ENCODE peak calls at places on chromosomes 3 and 15, in six cellular contexts. One of them, this sample, is unnamed.

GRCh38 chr15:95690631-95691340 is 639.7 kb upstream of the NR2F2 start:
- DNase-seq in H1: no peak
- DNase-seq in neuronal stem cell: no peak
- DNase-seq in mesendoderm: peak
- DNase-seq in H9: no peak
- DNase-seq in IMR-90: no peak
- DNase-seq in this sample: peak

GRCh38 chr15:70856884-70857546 is 3.1 kb upstream of the LARP6 start:
- DNase-seq in IMR-90: peak
- DNase-seq in mesendoderm: peak
- DNase-seq in H9: no peak
- DNase-seq in neuronal stem cell: no peak
- DNase-seq in H1: no peak
- DNase-seq in this sample: no peak

GRCh38 chr15:79682285-79682684 is 214.5 kb downstream of the MTHFS start:
- DNase-seq in H9: no peak
- DNase-seq in mesendoderm: no peak
- DNase-seq in IMR-90: peak
- DNase-seq in H1: no peak
- DNase-seq in neuronal stem cell: no peak
- DNase-seq in this sample: no peak

GRCh38 chr3:186217820-186218164 is 108.9 kb upstream of the ETV5 start:
- DNase-seq in neuronal stem cell: no peak
- DNase-seq in mesendoderm: no peak
- DNase-seq in H9: no peak
- DNase-seq in IMR-90: no peak
- DNase-seq in H1: no peak
- DNase-seq in this sample: no peak

GRCh38 chr15:101293122-101293521 is 1.9 kb downstream of the SNRPA1 start:
- DNase-seq in IMR-90: no peak
- DNase-seq in H1: no peak
- DNase-seq in H9: no peak
- DNase-seq in neuronal stem cell: no peak
- DNase-seq in mesendoderm: no peak
- DNase-seq in this sample: no peak

GRCh38 chr3:61679103-61679502 is 117.7 kb downstream of the PTPRG start:
- DNase-seq in neuronal stem cell: no peak
- DNase-seq in IMR-90: no peak
- DNase-seq in H1: no peak
- DNase-seq in mesendoderm: no peak
- DNase-seq in H9: no peak
- DNase-seq in this sample: no peak

GRCh38 chr3:133941390-133941789 is 45.7 kb upstream of the RAB6B start:
- DNase-seq in H1: no peak
- DNase-seq in neuronal stem cell: no peak
- DNase-seq in IMR-90: peak
- DNase-seq in mesendoderm: no peak
- DNase-seq in H9: peak
- DNase-seq in this sample: no peak

GRCh38 chr3:17840126-17840525 is 97.7 kb upstream of the TBC1D5 start:
- DNase-seq in neuronal stem cell: no peak
- DNase-seq in IMR-90: no peak
- DNase-seq in H9: no peak
- DNase-seq in H1: no peak
- DNase-seq in mesendoderm: no peak
- DNase-seq in this sample: no peak

GRCh38 chr3:59654120-59654952 is 604.5 kb upstream of the CFAP20DC start:
- DNase-seq in IMR-90: peak
- DNase-seq in H1: no peak
- DNase-seq in mesendoderm: no peak
- DNase-seq in neuronal stem cell: no peak
- DNase-seq in H9: no peak
- DNase-seq in this sample: peak

GRCh38 chr3:136251511-136251910 is 1.4 kb downstream of the PCCB start:
- DNase-seq in neuronal stem cell: no peak
- DNase-seq in H1: no peak
- DNase-seq in mesendoderm: no peak
- DNase-seq in H9: no peak
- DNase-seq in IMR-90: no peak
- DNase-seq in this sample: peak

GRCh38 chr3:38560284-38560683 is 64.1 kb downstream of the EXOG start:
- DNase-seq in IMR-90: no peak
- DNase-seq in neuronal stem cell: no peak
- DNase-seq in H9: peak
- DNase-seq in H1: no peak
- DNase-seq in mesendoderm: no peak
- DNase-seq in this sample: no peak

GRCh38 chr15:98684441-98684840 is 36.1 kb downstream of the IGF1R start:
- DNase-seq in H1: no peak
- DNase-seq in neuronal stem cell: no peak
- DNase-seq in IMR-90: peak
- DNase-seq in H9: no peak
- DNase-seq in mesendoderm: no peak
- DNase-seq in this sample: peak

GRCh38 chr15:25739687-25740121 is 123.4 kb downstream of the ATP10A start:
- DNase-seq in mesendoderm: peak
- DNase-seq in H1: peak
- DNase-seq in H9: peak
- DNase-seq in IMR-90: peak
- DNase-seq in neuronal stem cell: no peak
- DNase-seq in this sample: no peak

GRCh38 chr3:7695067-7695466 is 806.6 kb upstream of the LMCD1 start:
- DNase-seq in H1: no peak
- DNase-seq in mesendoderm: peak
- DNase-seq in neuronal stem cell: no peak
- DNase-seq in IMR-90: no peak
- DNase-seq in H9: no peak
- DNase-seq in this sample: no peak

GRCh38 chr15:78914027-78914764 is 30.6 kb downstream of the CTSH start:
- DNase-seq in H1: no peak
- DNase-seq in H9: no peak
- DNase-seq in mesendoderm: peak
- DNase-seq in IMR-90: no peak
- DNase-seq in neuronal stem cell: no peak
- DNase-seq in this sample: no peak

GRCh38 chr3:11350374-11350773 is 78.2 kb downstream of the ATG7 start:
- DNase-seq in IMR-90: peak
- DNase-seq in neuronal stem cell: no peak
- DNase-seq in H1: no peak
- DNase-seq in mesendoderm: no peak
- DNase-seq in H9: no peak
- DNase-seq in this sample: no peak

GRCh38 chr15:31016446-31016915 is 25.1 kb upstream of the MTMR10 start:
- DNase-seq in neuronal stem cell: no peak
- DNase-seq in IMR-90: peak
- DNase-seq in mesendoderm: no peak
- DNase-seq in H1: no peak
- DNase-seq in H9: no peak
- DNase-seq in this sample: no peak

GRCh38 chr3:81214626-81215025 is 546.8 kb downstream of the GBE1 start:
- DNase-seq in IMR-90: peak
- DNase-seq in H9: no peak
- DNase-seq in neuronal stem cell: no peak
- DNase-seq in mesendoderm: no peak
- DNase-seq in H1: no peak
- DNase-seq in this sample: no peak

GRCh38 chr3:45942051-45942825 is 1.0 kb upstream of the CXCR6 start:
- DNase-seq in mesendoderm: no peak
- DNase-seq in neuronal stem cell: no peak
- DNase-seq in H1: no peak
- DNase-seq in IMR-90: no peak
- DNase-seq in H9: no peak
- DNase-seq in this sample: peak

GRCh38 chr3:126552688-126553283 is 5.9 kb downstream of the C3orf22 start:
- DNase-seq in neuronal stem cell: no peak
- DNase-seq in H9: peak
- DNase-seq in H1: no peak
- DNase-seq in IMR-90: no peak
- DNase-seq in mesendoderm: no peak
- DNase-seq in this sample: no peak

GRCh38 chr15:86743283-86743903 is 663.7 kb downstream of the AGBL1 start:
- DNase-seq in mesendoderm: peak
- DNase-seq in H9: peak
- DNase-seq in H1: peak
- DNase-seq in neuronal stem cell: peak
- DNase-seq in IMR-90: no peak
- DNase-seq in this sample: peak

DNA sequence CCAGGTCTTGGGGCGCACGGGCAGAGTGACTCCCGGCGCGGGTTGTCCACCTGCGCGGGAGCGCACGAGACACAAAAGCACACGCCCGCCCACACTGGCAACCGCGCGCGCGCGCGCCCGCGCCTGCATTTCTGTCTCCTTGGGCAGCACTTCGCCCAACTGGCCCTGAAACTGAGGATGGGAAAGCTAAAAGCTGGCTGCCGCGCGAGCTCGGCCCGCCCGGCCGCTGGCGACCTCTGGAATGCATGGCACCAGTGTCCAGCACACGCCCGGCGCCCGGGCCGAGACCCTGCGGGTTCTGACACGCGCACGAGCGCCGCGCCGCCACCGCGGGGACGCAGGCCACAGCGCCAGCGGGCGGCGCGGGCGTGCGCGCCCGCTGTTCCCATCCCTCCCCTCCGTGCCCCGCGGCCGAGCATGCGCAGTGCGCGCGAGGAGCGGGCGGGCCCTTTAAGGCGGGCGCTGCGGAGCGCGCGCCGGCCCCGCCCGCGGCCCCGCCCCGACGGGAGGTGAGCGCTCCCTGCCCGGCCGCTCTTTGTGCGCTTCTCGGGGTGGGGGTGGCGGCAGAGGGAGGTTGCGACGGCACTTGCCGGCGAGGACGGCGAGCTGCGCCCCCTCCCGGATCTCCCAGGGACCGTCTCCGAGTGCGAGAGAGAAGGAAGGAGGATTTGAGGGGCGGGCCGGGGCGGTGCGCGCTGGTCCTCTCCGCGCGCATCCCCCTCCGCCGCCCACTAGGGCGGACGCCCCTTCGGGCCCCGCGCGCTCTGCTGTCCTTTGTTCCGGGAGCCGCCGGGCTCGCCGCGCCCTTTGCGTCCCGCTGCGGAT is 1.1 kb upstream of the MEX3B start:
- DNase-seq in neuronal stem cell: peak
- DNase-seq in H1: peak
- DNase-seq in IMR-90: peak
- DNase-seq in mesendoderm: peak
- DNase-seq in H9: peak
- DNase-seq in this sample: peak
- H4K8ac ChIP-seq in neuronal stem cell: no peak
- H4K8ac ChIP-seq in H1: peak
- H4K8ac ChIP-seq in IMR-90: peak
- H4K8ac ChIP-seq in mesendoderm: peak
- H4K8ac ChIP-seq in H9: no peak
- H4K8ac ChIP-seq in this sample: peak

DNA sequence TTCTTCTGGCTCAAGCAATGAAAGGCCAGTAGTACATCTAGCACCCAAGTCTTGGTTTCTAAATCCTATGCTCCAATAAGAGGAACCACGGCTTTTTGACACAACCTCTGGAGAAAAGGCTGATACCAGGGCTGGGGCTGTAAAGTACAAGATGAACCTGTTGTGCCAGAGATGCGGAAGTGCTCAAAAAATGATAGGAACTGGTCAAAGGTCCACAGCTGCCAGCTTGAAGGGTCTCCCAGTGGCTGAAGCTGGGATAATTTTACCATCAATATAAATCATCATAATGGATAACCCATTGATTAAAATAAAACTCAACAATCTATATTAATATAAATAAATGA is 562 bp upstream of the NCEH1 start:
- DNase-seq in H9: no peak
- DNase-seq in neuronal stem cell: no peak
- DNase-seq in IMR-90: no peak
- DNase-seq in mesendoderm: no peak
- DNase-seq in H1: no peak
- DNase-seq in this sample: peak
- H4K8ac ChIP-seq in H9: no peak
- H4K8ac ChIP-seq in neuronal stem cell: no peak
- H4K8ac ChIP-seq in IMR-90: peak
- H4K8ac ChIP-seq in mesendoderm: no peak
- H4K8ac ChIP-seq in H1: no peak
- H4K8ac ChIP-seq in this sample: peak

GRCh38 chr3:52311567-52312119 is 4.5 kb upstream of the DNAH1 start:
- DNase-seq in H1: no peak
- DNase-seq in mesendoderm: no peak
- DNase-seq in IMR-90: no peak
- DNase-seq in neuronal stem cell: peak
- DNase-seq in H9: no peak
- DNase-seq in this sample: no peak

GRCh38 chr3:52314495-52314894 is 1.6 kb upstream of the DNAH1 start:
- DNase-seq in H1: no peak
- DNase-seq in neuronal stem cell: no peak
- DNase-seq in H9: no peak
- DNase-seq in IMR-90: no peak
- DNase-seq in mesendoderm: no peak
- DNase-seq in this sample: no peak

GRCh38 chr3:52315006-52315405 is 1.1 kb upstream of the DNAH1 start:
- DNase-seq in H1: no peak
- DNase-seq in neuronal stem cell: no peak
- DNase-seq in mesendoderm: no peak
- DNase-seq in H9: no peak
- DNase-seq in IMR-90: no peak
- DNase-seq in this sample: no peak

GRCh38 chr3:52313188-52313773 is 2.8 kb upstream of the DNAH1 start:
- DNase-seq in H9: no peak
- DNase-seq in H1: no peak
- DNase-seq in mesendoderm: no peak
- DNase-seq in neuronal stem cell: no peak
- DNase-seq in IMR-90: no peak
- DNase-seq in this sample: no peak

DNA sequence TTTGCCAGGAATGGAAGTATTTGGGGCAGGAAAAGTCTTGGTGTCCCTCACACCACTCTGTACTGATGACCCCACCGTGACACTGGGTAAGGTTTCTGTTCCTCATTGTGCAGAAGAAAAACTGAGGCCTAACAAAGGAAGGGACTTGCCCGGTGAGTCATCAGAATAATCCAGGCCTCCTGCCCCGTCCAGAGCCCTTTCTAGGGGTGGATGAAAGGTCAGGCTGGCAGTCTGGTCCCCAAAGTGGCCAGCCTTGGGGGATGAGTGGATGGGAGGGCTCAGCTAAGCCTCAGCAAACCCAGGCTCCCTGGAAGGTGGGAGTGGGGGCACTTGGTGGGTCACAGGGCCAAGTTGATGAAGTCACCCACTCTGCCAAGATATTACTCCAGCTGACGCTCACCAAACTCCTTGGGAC is 2.3 kb upstream of the DNAH1 start:
- DNase-seq in neuronal stem cell: no peak
- DNase-seq in H9: no peak
- DNase-seq in mesendoderm: no peak
- DNase-seq in H1: no peak
- DNase-seq in IMR-90: peak
- DNase-seq in this sample: peak
- H4K8ac ChIP-seq in neuronal stem cell: no peak
- H4K8ac ChIP-seq in H9: no peak
- H4K8ac ChIP-seq in mesendoderm: no peak
- H4K8ac ChIP-seq in H1: no peak
- H4K8ac ChIP-seq in IMR-90: peak
- H4K8ac ChIP-seq in this sample: no peak

GRCh38 chr15:46265664-46266063 is 630.8 kb downstream of the SQOR start:
- DNase-seq in H1: no peak
- DNase-seq in neuronal stem cell: no peak
- DNase-seq in H9: no peak
- DNase-seq in mesendoderm: peak
- DNase-seq in IMR-90: no peak
- DNase-seq in this sample: peak

GRCh38 chr15:46266691-46267090 is 631.9 kb downstream of the SQOR start:
- DNase-seq in neuronal stem cell: no peak
- DNase-seq in H9: no peak
- DNase-seq in H1: no peak
- DNase-seq in IMR-90: no peak
- DNase-seq in mesendoderm: no peak
- DNase-seq in this sample: no peak

GRCh38 chr15:46260937-46261336 is 626.1 kb downstream of the SQOR start:
- DNase-seq in neuronal stem cell: no peak
- DNase-seq in IMR-90: no peak
- DNase-seq in mesendoderm: peak
- DNase-seq in H9: peak
- DNase-seq in H1: peak
- DNase-seq in this sample: no peak
- H4K8ac ChIP-seq in neuronal stem cell: no peak
- H4K8ac ChIP-seq in IMR-90: no peak
- H4K8ac ChIP-seq in mesendoderm: no peak
- H4K8ac ChIP-seq in H9: no peak
- H4K8ac ChIP-seq in H1: peak
- H4K8ac ChIP-seq in this sample: no peak